ENCODE peak calls at places on chromosome 1, in nine cellular contexts. One of them, this sample, is unnamed.

GRCh38 chr1:83043192-83043591 is 955.7 kb downstream of the TTLL7 start:
- DNase-seq in B cell: no peak
- DNase-seq in effector memory CD4-positive, alpha-beta T cell: no peak
- DNase-seq in GM20000: no peak
- DNase-seq in activated naive CD8-positive, alpha-beta T cell treated with anti-CD3 and anti-CD28 coated beads, Interleukin-2, amount 50 U/mL, for 24 hours: no peak
- DNase-seq in IMR-90: no peak
- DNase-seq in A549: no peak
- DNase-seq in left cardiac atrium: no peak
- DNase-seq in adrenal gland: no peak
- DNase-seq in this sample: no peak

GRCh38 chr1:10210841-10211804 is 753 bp downstream of the KIF1B start:
- DNase-seq in B cell: no peak
- DNase-seq in effector memory CD4-positive, alpha-beta T cell: no peak
- DNase-seq in GM20000: peak
- DNase-seq in activated naive CD8-positive, alpha-beta T cell treated with anti-CD3 and anti-CD28 coated beads, Interleukin-2, amount 50 U/mL, for 24 hours: peak
- DNase-seq in IMR-90: peak
- DNase-seq in A549: peak
- DNase-seq in left cardiac atrium: peak
- DNase-seq in adrenal gland: peak
- DNase-seq in this sample: peak

GRCh38 chr1:53061123-53061858 is 722 bp upstream of the PODN start:
- DNase-seq in B cell: no peak
- DNase-seq in effector memory CD4-positive, alpha-beta T cell: no peak
- DNase-seq in GM20000: peak
- DNase-seq in activated naive CD8-positive, alpha-beta T cell treated with anti-CD3 and anti-CD28 coated beads, Interleukin-2, amount 50 U/mL, for 24 hours: no peak
- DNase-seq in IMR-90: no peak
- DNase-seq in A549: no peak
- DNase-seq in left cardiac atrium: peak
- DNase-seq in adrenal gland: no peak
- DNase-seq in this sample: no peak

GRCh38 chr1:116334015-116334547 is 39.0 kb upstream of the ATP1A1 start:
- DNase-seq in B cell: no peak
- DNase-seq in effector memory CD4-positive, alpha-beta T cell: no peak
- DNase-seq in GM20000: no peak
- DNase-seq in activated naive CD8-positive, alpha-beta T cell treated with anti-CD3 and anti-CD28 coated beads, Interleukin-2, amount 50 U/mL, for 24 hours: no peak
- DNase-seq in IMR-90: peak
- DNase-seq in A549: no peak
- DNase-seq in left cardiac atrium: peak
- DNase-seq in adrenal gland: no peak
- DNase-seq in this sample: no peak

GRCh38 chr1:174800221-174800791 is 199.4 kb upstream of the CACYBP start:
- DNase-seq in B cell: no peak
- DNase-seq in effector memory CD4-positive, alpha-beta T cell: no peak
- DNase-seq in GM20000: no peak
- DNase-seq in activated naive CD8-positive, alpha-beta T cell treated with anti-CD3 and anti-CD28 coated beads, Interleukin-2, amount 50 U/mL, for 24 hours: peak
- DNase-seq in IMR-90: peak
- DNase-seq in A549: no peak
- DNase-seq in left cardiac atrium: no peak
- DNase-seq in adrenal gland: peak
- DNase-seq in this sample: no peak

GRCh38 chr1:24928631-24929090 is 1.4 kb downstream of the RUNX3 start:
- DNase-seq in B cell: peak
- DNase-seq in effector memory CD4-positive, alpha-beta T cell: no peak
- DNase-seq in GM20000: peak
- DNase-seq in activated naive CD8-positive, alpha-beta T cell treated with anti-CD3 and anti-CD28 coated beads, Interleukin-2, amount 50 U/mL, for 24 hours: no peak
- DNase-seq in IMR-90: no peak
- DNase-seq in A549: no peak
- DNase-seq in left cardiac atrium: no peak
- DNase-seq in adrenal gland: no peak
- DNase-seq in this sample: no peak

GRCh38 chr1:92483442-92484170 is 3.1 kb downstream of the GFI1 start:
- DNase-seq in B cell: no peak
- DNase-seq in effector memory CD4-positive, alpha-beta T cell: no peak
- DNase-seq in GM20000: peak
- DNase-seq in activated naive CD8-positive, alpha-beta T cell treated with anti-CD3 and anti-CD28 coated beads, Interleukin-2, amount 50 U/mL, for 24 hours: peak
- DNase-seq in IMR-90: no peak
- DNase-seq in A549: no peak
- DNase-seq in left cardiac atrium: peak
- DNase-seq in adrenal gland: no peak
- DNase-seq in this sample: peak

GRCh38 chr1:108816049-108816882 is 40.6 kb downstream of the AKNAD1 start:
- DNase-seq in B cell: no peak
- DNase-seq in effector memory CD4-positive, alpha-beta T cell: no peak
- DNase-seq in GM20000: no peak
- DNase-seq in activated naive CD8-positive, alpha-beta T cell treated with anti-CD3 and anti-CD28 coated beads, Interleukin-2, amount 50 U/mL, for 24 hours: no peak
- DNase-seq in IMR-90: peak
- DNase-seq in A549: peak
- DNase-seq in left cardiac atrium: peak
- DNase-seq in adrenal gland: peak
- DNase-seq in this sample: no peak

GRCh38 chr1:206445116-206445515 is 25.2 kb upstream of the IKBKE start:
- DNase-seq in B cell: no peak
- DNase-seq in effector memory CD4-positive, alpha-beta T cell: no peak
- DNase-seq in GM20000: no peak
- DNase-seq in activated naive CD8-positive, alpha-beta T cell treated with anti-CD3 and anti-CD28 coated beads, Interleukin-2, amount 50 U/mL, for 24 hours: no peak
- DNase-seq in IMR-90: peak
- DNase-seq in A549: no peak
- DNase-seq in left cardiac atrium: peak
- DNase-seq in adrenal gland: peak
- DNase-seq in this sample: no peak

GRCh38 chr1:230545181-230545580 is 97.1 kb upstream of the COG2 start:
- DNase-seq in B cell: no peak
- DNase-seq in effector memory CD4-positive, alpha-beta T cell: no peak
- DNase-seq in GM20000: no peak
- DNase-seq in activated naive CD8-positive, alpha-beta T cell treated with anti-CD3 and anti-CD28 coated beads, Interleukin-2, amount 50 U/mL, for 24 hours: no peak
- DNase-seq in IMR-90: no peak
- DNase-seq in A549: no peak
- DNase-seq in left cardiac atrium: no peak
- DNase-seq in adrenal gland: no peak
- DNase-seq in this sample: no peak

GRCh38 chr1:50422946-50423669 is at the start of gene DMRTA2:
- DNase-seq in B cell: no peak
- DNase-seq in effector memory CD4-positive, alpha-beta T cell: no peak
- DNase-seq in GM20000: peak
- DNase-seq in activated naive CD8-positive, alpha-beta T cell treated with anti-CD3 and anti-CD28 coated beads, Interleukin-2, amount 50 U/mL, for 24 hours: no peak
- DNase-seq in IMR-90: no peak
- DNase-seq in A549: peak
- DNase-seq in left cardiac atrium: no peak
- DNase-seq in adrenal gland: no peak
- DNase-seq in this sample: peak

GRCh38 chr1:204623365-204623893 is 62.1 kb downstream of the LRRN2 start:
- DNase-seq in B cell: no peak
- DNase-seq in effector memory CD4-positive, alpha-beta T cell: no peak
- DNase-seq in GM20000: no peak
- DNase-seq in activated naive CD8-positive, alpha-beta T cell treated with anti-CD3 and anti-CD28 coated beads, Interleukin-2, amount 50 U/mL, for 24 hours: no peak
- DNase-seq in IMR-90: peak
- DNase-seq in A549: peak
- DNase-seq in left cardiac atrium: peak
- DNase-seq in adrenal gland: peak
- DNase-seq in this sample: no peak

GRCh38 chr1:59156526-59157196 is 140.2 kb upstream of the FGGY start:
- DNase-seq in B cell: no peak
- DNase-seq in effector memory CD4-positive, alpha-beta T cell: no peak
- DNase-seq in GM20000: no peak
- DNase-seq in activated naive CD8-positive, alpha-beta T cell treated with anti-CD3 and anti-CD28 coated beads, Interleukin-2, amount 50 U/mL, for 24 hours: no peak
- DNase-seq in IMR-90: no peak
- DNase-seq in A549: peak
- DNase-seq in left cardiac atrium: no peak
- DNase-seq in adrenal gland: no peak
- DNase-seq in this sample: no peak

GRCh38 chr1:46489638-46490602 is at the start of gene DMBX1:
- DNase-seq in B cell: no peak
- DNase-seq in effector memory CD4-positive, alpha-beta T cell: no peak
- DNase-seq in GM20000: peak
- DNase-seq in activated naive CD8-positive, alpha-beta T cell treated with anti-CD3 and anti-CD28 coated beads, Interleukin-2, amount 50 U/mL, for 24 hours: peak
- DNase-seq in IMR-90: no peak
- DNase-seq in A549: peak
- DNase-seq in left cardiac atrium: no peak
- DNase-seq in adrenal gland: peak
- DNase-seq in this sample: no peak

GRCh38 chr1:17075470-17076255 is 21.8 kb upstream of the SDHB start:
- DNase-seq in B cell: no peak
- DNase-seq in effector memory CD4-positive, alpha-beta T cell: no peak
- DNase-seq in GM20000: peak
- DNase-seq in activated naive CD8-positive, alpha-beta T cell treated with anti-CD3 and anti-CD28 coated beads, Interleukin-2, amount 50 U/mL, for 24 hours: no peak
- DNase-seq in IMR-90: no peak
- DNase-seq in A549: peak
- DNase-seq in left cardiac atrium: no peak
- DNase-seq in adrenal gland: peak
- DNase-seq in this sample: peak

GRCh38 chr1:111454859-111455641 is 5.8 kb downstream of the ATP5PB start:
- DNase-seq in B cell: no peak
- DNase-seq in effector memory CD4-positive, alpha-beta T cell: no peak
- DNase-seq in GM20000: peak
- DNase-seq in activated naive CD8-positive, alpha-beta T cell treated with anti-CD3 and anti-CD28 coated beads, Interleukin-2, amount 50 U/mL, for 24 hours: no peak
- DNase-seq in IMR-90: peak
- DNase-seq in A549: no peak
- DNase-seq in left cardiac atrium: no peak
- DNase-seq in adrenal gland: no peak
- DNase-seq in this sample: peak

GRCh38 chr1:154962795-154963330 is 1.3 kb upstream of the PYGO2 start:
- DNase-seq in B cell: no peak
- DNase-seq in effector memory CD4-positive, alpha-beta T cell: no peak
- DNase-seq in GM20000: no peak
- DNase-seq in activated naive CD8-positive, alpha-beta T cell treated with anti-CD3 and anti-CD28 coated beads, Interleukin-2, amount 50 U/mL, for 24 hours: no peak
- DNase-seq in IMR-90: no peak
- DNase-seq in A549: no peak
- DNase-seq in left cardiac atrium: no peak
- DNase-seq in adrenal gland: no peak
- DNase-seq in this sample: no peak

GRCh38 chr1:7558921-7559869 is 211.9 kb upstream of the VAMP3 start:
- DNase-seq in B cell: no peak
- DNase-seq in effector memory CD4-positive, alpha-beta T cell: no peak
- DNase-seq in GM20000: no peak
- DNase-seq in activated naive CD8-positive, alpha-beta T cell treated with anti-CD3 and anti-CD28 coated beads, Interleukin-2, amount 50 U/mL, for 24 hours: no peak
- DNase-seq in IMR-90: no peak
- DNase-seq in A549: no peak
- DNase-seq in left cardiac atrium: peak
- DNase-seq in adrenal gland: no peak
- DNase-seq in this sample: no peak